ENCODE peak calls at places on chromosomes 6 and 20, in seven cellular contexts. L is LoVo, J is iris pigment epithelial cell, D is T-helper 2 cell, R is anterior cingulate cortex, Q is HuH-7.5, O is amniotic stem cell. B is an unnamed sample.

GRCh38 chr6:113744886-113745285 is 112.3 kb upstream of the MARCKS start:
- DNase-seq in L (no peak), J (no peak), D (no peak), R (no peak), Q (no peak), O (no peak), B (no peak)

GRCh38 chr6:3538536-3538935 is 81.7 kb upstream of the SLC22A23 start:
- DNase-seq in L (no peak), J (no peak), D (no peak), R (no peak), Q (no peak), O (no peak), B (no peak)

GRCh38 chr6:88220493-88220892 is 54.3 kb upstream of the CNR1 start:
- DNase-seq in L (peak), J (peak), D (no peak), R (no peak), Q (no peak), O (peak), B (no peak)

GRCh38 chr20:60955687-60956086 is 296.4 kb upstream of the CDH4 start:
- DNase-seq in L (no peak), J (no peak), D (no peak), R (no peak), Q (no peak), O (no peak), B (no peak)

GRCh38 chr6:7137335-7138106 is 29.8 kb downstream of the RREB1 start:
- DNase-seq in L (no peak), J (peak), D (peak), R (no peak), Q (no peak), O (no peak), B (no peak)

GRCh38 chr6:155561262-155561970 is 105.8 kb upstream of the NOX3 start:
- DNase-seq in L (no peak), J (peak), D (no peak), R (no peak), Q (no peak), O (no peak), B (no peak)

GRCh38 chr20:25504366-25505135 is 80.8 kb downstream of the NINL start:
- DNase-seq in L (no peak), J (no peak), D (no peak), R (no peak), Q (no peak), O (no peak), B (no peak)

GRCh38 chr6:139370047-139370706 is 4.3 kb downstream of the CITED2 start:
- DNase-seq in L (no peak), J (peak), D (no peak), R (no peak), Q (no peak), O (no peak), B (peak)

GRCh38 chr6:146866731-146867414 is 268.1 kb downstream of the ADGB start:
- DNase-seq in L (no peak), J (no peak), D (no peak), R (no peak), Q (no peak), O (no peak), B (no peak)

GRCh38 chr6:164007881-164008280 is 593.4 kb downstream of the QKI start:
- DNase-seq in L (no peak), J (no peak), D (no peak), R (no peak), Q (no peak), O (no peak), B (no peak)

GRCh38 chr20:40562031-40562430 is 127.0 kb downstream of the MAFB start:
- DNase-seq in L (peak), J (peak), D (no peak), R (no peak), Q (no peak), O (no peak), B (no peak)

GRCh38 chr6:106114492-106114891 is 28.4 kb downstream of the PRDM1 start:
- DNase-seq in L (no peak), J (no peak), D (peak), R (no peak), Q (no peak), O (no peak), B (no peak)

GRCh38 chr6:21033095-21033494 is 498.8 kb downstream of the CDKAL1 start:
- DNase-seq in L (no peak), J (no peak), D (no peak), R (no peak), Q (no peak), O (no peak), B (no peak)

GRCh38 chr6:144804246-144804790 is 519.2 kb downstream of the UTRN start:
- DNase-seq in L (no peak), J (no peak), D (no peak), R (no peak), Q (no peak), O (no peak), B (no peak)

GRCh38 chr20:23085415-23086055 is 589 bp downstream of the CD93 start:
- DNase-seq in L (no peak), J (no peak), D (no peak), R (no peak), Q (no peak), O (no peak), B (no peak)

GRCh38 chr6:44416103-44416502 is 28.6 kb downstream of the CDC5L start:
- DNase-seq in L (no peak), J (peak), D (no peak), R (no peak), Q (no peak), O (no peak), B (no peak)

GRCh38 chr6:81655696-81656095 is 96.8 kb downstream of the TENT5A start:
- DNase-seq in L (no peak), J (peak), D (no peak), R (no peak), Q (no peak), O (no peak), B (no peak)

GRCh38 chr6:104704191-104704590 is 155.5 kb downstream of the HACE1 start:
- DNase-seq in L (no peak), J (peak), D (no peak), R (no peak), Q (no peak), O (no peak), B (no peak)

GRCh38 chr6:136439514-136440186 is 110.6 kb downstream of the MAP7 start:
- DNase-seq in L (peak), J (no peak), D (no peak), R (no peak), Q (no peak), O (no peak), B (no peak)

GRCh38 chr20:56345911-56346310 is 12.9 kb upstream of the FAM210B start:
- DNase-seq in L (no peak), J (no peak), D (no peak), R (no peak), Q (no peak), O (no peak), B (no peak)

GRCh38 chr6:132683543-132683942 is 24.6 kb upstream of the TAAR1 start:
- DNase-seq in L (no peak), J (peak), D (no peak), R (no peak), Q (no peak), O (peak), B (no peak)

GRCh38 chr6:68229566-68229965 is 405.5 kb upstream of the ADGRB3 start:
- DNase-seq in L (no peak), J (no peak), D (no peak), R (no peak), Q (no peak), O (no peak), B (no peak)

GRCh38 chr20:18005170-18005989 is 36.6 kb downstream of the MGME1 start:
- DNase-seq in L (no peak), J (no peak), D (no peak), R (peak), Q (no peak), O (no peak), B (no peak)

GRCh38 chr20:34948030-34948429 is 7.6 kb downstream of the GSS start:
- DNase-seq in L (no peak), J (peak), D (no peak), R (no peak), Q (no peak), O (peak), B (no peak)

GRCh38 chr6:77286541-77286940 is 176.8 kb downstream of the HTR1B start:
- DNase-seq in L (no peak), J (no peak), D (no peak), R (no peak), Q (no peak), O (no peak), B (no peak)

GRCh38 chr20:44657875-44658274 is 6.4 kb upstream of the ADA start:
- DNase-seq in L (no peak), J (no peak), D (no peak), R (no peak), Q (no peak), O (no peak), B (no peak)

GRCh38 chr6:100724222-100724621 is 156.9 kb downstream of the ASCC3 start:
- DNase-seq in L (no peak), J (no peak), D (no peak), R (no peak), Q (no peak), O (no peak), B (no peak)

GRCh38 chr20:32158351-32158750 is 48.8 kb downstream of the TM9SF4 start:
- DNase-seq in L (no peak), J (no peak), D (no peak), R (no peak), Q (no peak), O (no peak), B (no peak)

GRCh38 chr20:10388571-10388970 is 45.5 kb downstream of the MKKS start:
- DNase-seq in L (no peak), J (no peak), D (no peak), R (no peak), Q (no peak), O (no peak), B (no peak)

GRCh38 chr20:16953858-16954257 is 205.7 kb downstream of the OTOR start:
- DNase-seq in L (no peak), J (no peak), D (no peak), R (no peak), Q (no peak), O (no peak), B (no peak)

GRCh38 chr6:28589234-28589951 is 63.7 kb downstream of the GPX5 start:
- DNase-seq in L (peak), J (peak), D (no peak), R (no peak), Q (peak), O (peak), B (no peak)

GRCh38 chr20:33791021-33791420 is 20.1 kb upstream of the CHMP4B start:
- DNase-seq in L (no peak), J (no peak), D (no peak), R (no peak), Q (no peak), O (no peak), B (no peak)

GRCh38 chr6:146851837-146852236 is 253.1 kb downstream of the ADGB start:
- DNase-seq in L (no peak), J (peak), D (no peak), R (no peak), Q (no peak), O (peak), B (no peak)

GRCh38 chr6:170291271-170292110 is 613 bp upstream of the DLL1 start:
- DNase-seq in L (no peak), J (no peak), D (no peak), R (peak), Q (no peak), O (no peak), B (peak)

GRCh38 chr20:63009988-63010769 is 3.4 kb upstream of the BHLHE23 start:
- DNase-seq in L (no peak), J (peak), D (peak), R (no peak), Q (no peak), O (no peak), B (peak)

B was measured in DMS79 treated with DMSO at 0.1 percent for 48 hours.